ENCODE peak calls at places on chromosomes 11 and 22, in four cellular contexts. K is GM06990, T is spleen, X is fibroblast of mammary gland. Y is an unnamed sample.

GRCh38 chr11:46733234-46733633 is 14.2 kb downstream of the F2 start:
- DNase-seq in K (no peak), T (peak), X (no peak), Y (no peak)

GRCh38 chr11:79794057-79794456 is 353.2 kb upstream of the TENM4 start:
- DNase-seq in X (no peak), K (no peak), T (no peak), Y (no peak)

GRCh38 chr22:19844423-19845368 is 10.0 kb downstream of the GNB1L start:
- DNase-seq in K (no peak), T (peak), X (no peak), Y (peak)

GRCh38 chr11:10293423-10294288 is at the start of gene SBF2:
- DNase-seq in X (peak), T (peak), K (peak), Y (peak)

GRCh38 chr11:72439455-72439854 is 5.1 kb upstream of the CLPB start:
- DNase-seq in X (peak), K (no peak), T (no peak), Y (no peak)

GRCh38 chr22:50599816-50600454 is 658 bp upstream of the MAPK8IP2 start:
- DNase-seq in X (no peak), K (no peak), T (peak), Y (no peak)

GRCh38 chr22:46842606-46843005 is 80.2 kb downstream of the TBC1D22A start:
- DNase-seq in T (no peak), X (no peak), K (no peak), Y (no peak)

GRCh38 chr11:73652046-73652730 is 5.8 kb downstream of the PLEKHB1 start:
- DNase-seq in T (no peak), X (no peak), K (no peak), Y (no peak)

GRCh38 chr11:11119917-11120316 is 233.1 kb downstream of the CSNK2A3 start:
- DNase-seq in T (no peak), X (no peak), K (no peak), Y (no peak)

GRCh38 chr11:66480116-66480938 is at the start of gene DPP3:
- DNase-seq in X (peak), K (peak), T (peak), Y (peak)
- TF ChIP-seq CTCF in X (no peak), K (no peak), T (no peak), Y (no peak)

DNA sequence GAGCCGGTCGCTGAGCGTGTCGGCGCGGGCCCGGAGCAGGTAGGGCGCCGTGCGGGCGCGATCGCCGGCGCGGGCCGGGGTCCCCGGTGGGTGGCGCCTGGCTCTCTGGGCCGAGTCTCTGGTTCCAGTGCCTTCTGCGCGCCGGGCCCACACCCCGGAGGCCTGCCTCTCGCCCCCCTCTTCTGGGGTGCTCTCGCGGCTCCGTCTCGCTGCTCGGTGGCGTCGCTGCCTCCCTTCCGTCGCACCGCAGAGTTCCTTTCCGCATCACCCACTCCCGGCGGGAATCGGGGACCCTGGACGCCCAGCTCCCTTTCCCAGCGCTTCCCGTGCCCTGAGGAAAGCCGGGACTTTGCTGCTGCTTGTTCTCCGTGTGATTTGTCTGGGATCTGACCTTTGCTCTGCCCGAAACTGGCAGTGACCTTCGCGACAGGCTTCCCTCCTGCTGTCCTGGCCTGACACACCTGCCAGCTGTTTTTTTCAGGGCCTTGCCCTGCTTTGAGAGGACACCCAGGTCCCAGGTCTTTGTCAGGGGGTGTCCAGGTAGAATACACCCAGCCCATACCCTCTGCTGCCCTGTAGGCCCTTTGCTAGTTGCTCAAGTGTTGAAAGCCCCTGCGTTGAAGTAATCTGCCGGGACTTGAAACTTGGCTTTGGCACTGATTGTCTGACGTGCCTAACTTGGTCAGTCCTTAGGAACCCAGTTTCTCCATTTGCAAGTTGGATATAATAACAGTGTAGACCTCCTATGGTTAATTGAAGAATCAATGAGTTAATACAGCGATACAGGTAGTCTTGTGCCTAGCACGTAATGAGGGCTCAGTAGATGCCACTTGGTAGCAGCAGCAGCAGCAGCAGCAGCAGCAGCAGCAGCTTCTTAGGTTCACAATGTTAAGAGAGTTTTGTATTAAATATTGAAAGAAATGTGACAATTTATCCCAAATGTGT is 791 bp downstream of the FDX1 start:
- DNase-seq in T (no peak), X (peak), K (peak), Y (no peak)
- TF ChIP-seq CTCF in T (no peak), X (no peak), K (peak), Y (no peak)

GRCh38 chr11:133249065-133249464 is 283.2 kb downstream of the OPCML start:
- DNase-seq in K (no peak), X (no peak), T (no peak), Y (no peak)

GRCh38 chr11:133239530-133239929 is 292.8 kb downstream of the OPCML start:
- DNase-seq in T (no peak), X (no peak), K (no peak), Y (no peak)

GRCh38 chr11:133240908-133241307 is 291.4 kb downstream of the OPCML start:
- DNase-seq in T (no peak), K (no peak), X (no peak), Y (no peak)

GRCh38 chr11:133238455-133238854 is 293.8 kb downstream of the OPCML start:
- DNase-seq in K (no peak), T (no peak), X (no peak), Y (no peak)

GRCh38 chr11:133243832-133244231 is 288.5 kb downstream of the OPCML start:
- DNase-seq in T (no peak), X (no peak), K (no peak), Y (no peak)
- TF ChIP-seq CTCF in T (no peak), X (no peak), K (no peak), Y (no peak)

GRCh38 chr11:3139481-3140290 is 25.4 kb downstream of the OSBPL5 start:
- DNase-seq in T (peak), X (no peak), K (no peak), Y (no peak)

GRCh38 chr11:3136542-3137455 is 28.3 kb downstream of the OSBPL5 start:
- DNase-seq in T (peak), X (no peak), K (no peak), Y (no peak)

GRCh38 chr11:3139086-3139440 is 26.0 kb downstream of the OSBPL5 start:
- DNase-seq in K (no peak), X (no peak), T (peak), Y (no peak)

GRCh38 chr11:3137486-3138177 is 27.5 kb downstream of the OSBPL5 start:
- DNase-seq in X (peak), K (no peak), T (peak), Y (no peak)

GRCh38 chr11:3138178-3139085 is 26.7 kb downstream of the OSBPL5 start:
- DNase-seq in X (no peak), T (peak), K (no peak), Y (no peak)
- TF ChIP-seq CTCF in X (no peak), T (no peak), K (no peak), Y (no peak)

DNA sequence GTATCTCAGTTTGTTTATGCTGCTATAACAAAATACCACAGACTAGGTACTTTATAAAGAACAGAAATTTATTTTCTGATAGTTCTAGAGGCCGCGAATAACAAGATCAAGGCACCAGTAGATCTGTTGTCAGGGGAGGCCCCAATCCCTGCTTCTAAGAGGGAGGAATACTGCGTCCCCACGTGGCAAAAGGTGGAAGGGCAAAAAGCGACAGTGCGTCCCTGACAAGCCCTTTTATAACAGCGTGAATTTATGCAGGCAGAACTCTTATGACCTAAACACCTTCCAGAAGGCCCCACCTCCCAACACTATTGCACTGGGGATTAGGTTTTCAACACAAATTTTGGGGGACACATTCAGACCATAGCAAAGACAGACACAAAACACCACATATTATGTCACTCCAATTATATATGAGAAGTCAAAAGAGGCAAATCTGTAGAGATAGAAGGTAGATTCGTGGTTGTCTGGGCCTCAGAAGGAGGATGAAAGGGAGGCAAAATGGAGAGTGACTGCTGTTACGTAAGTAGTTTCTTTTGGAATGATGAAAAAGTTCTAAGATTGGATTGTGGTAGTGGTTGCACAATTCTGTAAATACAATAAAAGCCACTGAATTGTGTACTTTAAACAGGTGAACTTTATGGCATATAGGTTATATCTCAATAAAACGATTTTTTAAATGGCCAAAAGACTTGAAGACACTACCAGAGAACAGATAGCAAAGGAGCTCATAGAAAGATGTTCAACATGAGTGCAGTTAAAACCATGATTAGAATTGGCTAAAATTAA is 30.1 kb upstream of the TNRC6B start:
- DNase-seq in X (no peak), K (no peak), T (no peak), Y (no peak)
- TF ChIP-seq CTCF in X (no peak), K (no peak), T (no peak), Y (no peak)